ENCODE peak calls at places on chromosomes 2 and 18, in four cellular contexts. Y is HepG2, A is Right ventricle myocardium superior, I is B cell. Z is an unnamed sample.

GRCh38 chr2:130819915-130820861 is 16.5 kb upstream of the ARHGEF4 start:
- DNase-seq in A (peak; percentile 53), I (no peak), Y (no peak), Z (no peak)

GRCh38 chr2:73032702-73033097 is 38.8 kb downstream of the SFXN5 start:
- DNase-seq in I (no peak), A (no peak), Y (no peak), Z (no peak)

GRCh38 chr2:77962943-77963342 is 440.8 kb upstream of the LRRTM4 start:
- DNase-seq in A (no peak), I (no peak), Y (no peak), Z (no peak)

GRCh38 chr18:5461056-5461455 is 82.7 kb downstream of the EPB41L3 start:
- DNase-seq in I (no peak), A (no peak), Y (no peak), Z (no peak)

GRCh38 chr2:236628256-236628961 is 58.8 kb downstream of the ACKR3 start:
- DNase-seq in Y (no peak), A (no peak), I (peak; percentile 3), Z (no peak)

GRCh38 chr2:190526105-190526708 is 8.3 kb downstream of the NEMP2 start:
- DNase-seq in A (no peak), Y (no peak), I (no peak), Z (no peak)

GRCh38 chr2:152573168-152573567 is 144.1 kb downstream of the PRPF40A start:
- DNase-seq in I (no peak), A (no peak), Y (no peak), Z (peak; percentile 90)

GRCh38 chr2:26988165-26988879 is 17.9 kb downstream of the MAPRE3 start:
- DNase-seq in Y (no peak), A (no peak), I (no peak), Z (peak; percentile 88)

GRCh38 chr2:190062053-190062452 is 476 bp downstream of the MSTN start:
- DNase-seq in Y (no peak), I (no peak), A (no peak), Z (no peak)

GRCh38 chr18:76494181-76494540 is 881 bp downstream of the ZNF516 start:
- DNase-seq in Y (peak; percentile 18), I (no peak), A (peak; percentile 62), Z (no peak)

GRCh38 chr2:240200230-240201051 is 60.0 kb upstream of the OTOS start:
- DNase-seq in I (no peak), Y (no peak), A (no peak), Z (no peak)

GRCh38 chr18:23703057-23703986 is 14.1 kb downstream of the LAMA3 start:
- DNase-seq in Y (peak; percentile 50), I (no peak), A (no peak), Z (peak; percentile 71)

GRCh38 chr18:76487076-76487475 is 8.0 kb downstream of the ZNF516 start:
- DNase-seq in Y (no peak), I (no peak), A (no peak), Z (no peak)

GRCh38 chr2:50402654-50402960 is 629.3 kb downstream of the NRXN1 start:
- DNase-seq in A (no peak), Y (no peak), I (no peak), Z (no peak)

GRCh38 chr18:63309422-63309821 is 10.1 kb downstream of the BCL2 start:
- DNase-seq in I (no peak), A (no peak), Y (no peak), Z (no peak)

GRCh38 chr2:71880287-71880686 is 267.4 kb downstream of the CYP26B1 start:
- DNase-seq in Y (no peak), I (no peak), A (no peak), Z (no peak)

GRCh38 chr2:118718921-118719320 is 128.5 kb downstream of the EN1 start:
- DNase-seq in Y (no peak), A (no peak), I (no peak), Z (no peak)

GRCh38 chr18:63002305-63002704 is 287.0 kb downstream of the PHLPP1 start:
- DNase-seq in A (no peak), I (no peak), Y (no peak), Z (no peak)

GRCh38 chr2:217014298-217015116 is 154.6 kb upstream of the TNP1 start:
- DNase-seq in Y (no peak), A (no peak), I (no peak), Z (no peak)

GRCh38 chr2:24913896-24914295 is 6.1 kb downstream of the ADCY3 start:
- DNase-seq in A (no peak), Y (no peak), I (no peak), Z (no peak)

GRCh38 chr2:151716721-151717120 is 17.6 kb downstream of the NEB start:
- DNase-seq in I (no peak), Y (no peak), A (no peak), Z (peak; percentile 55)